ENCODE peak calls at places on chromosomes 7 and 10, in seven cellular contexts. Y is neuronal stem cell, C is H1, P is IMR-90, S is mesenchymal stem cell, V is H9, W is trophoblast cell. E is an unnamed sample.

GRCh38 chr10:31757831-31758230 is 170.8 kb downstream of the ARHGAP12 start:
- DNase-seq in S (no peak), C (no peak), Y (peak; percentile 51), P (no peak), W (no peak), V (no peak), E (no peak)

GRCh38 chr10:58396057-58396456 is 10.8 kb downstream of the TFAM start:
- DNase-seq in S (no peak), W (no peak), P (no peak), V (no peak), C (no peak), Y (no peak), E (no peak)

GRCh38 chr7:78530351-78530750 is 731.8 kb downstream of the PHTF2 start:
- DNase-seq in P (peak; percentile 83), C (no peak), Y (no peak), W (no peak), V (no peak), S (peak; percentile 53), E (no peak)

GRCh38 chr10:117163061-117163953 is 25.2 kb upstream of the VAX1 start:
- DNase-seq in V (peak; percentile 77), W (no peak), C (no peak), Y (peak; percentile 67), P (no peak), S (no peak), E (peak; percentile 75)

GRCh38 chr7:106287786-106288185 is 3.0 kb upstream of the NAMPT start:
- DNase-seq in V (no peak), W (no peak), S (no peak), P (no peak), C (no peak), Y (no peak), E (no peak)

GRCh38 chr10:103838851-103839512 is 16.4 kb downstream of the SH3PXD2A start:
- DNase-seq in Y (no peak), W (no peak), S (no peak), P (no peak), V (no peak), C (no peak), E (no peak)

GRCh38 chr10:61616611-61617010 is 46.1 kb upstream of the CABCOCO1 start:
- DNase-seq in P (no peak), C (no peak), S (no peak), Y (no peak), V (no peak), W (no peak), E (no peak)

GRCh38 chr7:28761485-28761884 is 196.6 kb downstream of the TRIL start:
- DNase-seq in V (no peak), Y (no peak), C (no peak), P (peak; percentile 77), S (no peak), W (no peak), E (no peak)

GRCh38 chr7:17058568-17058967 is 176.8 kb upstream of the AGR3 start:
- DNase-seq in P (peak; percentile 55), S (no peak), Y (no peak), W (no peak), V (no peak), C (no peak), E (no peak)

GRCh38 chr10:94725871-94726270 is 36.6 kb upstream of the CYP2C19 start:
- DNase-seq in V (no peak), P (no peak), W (no peak), S (no peak), Y (no peak), C (no peak), E (no peak)

GRCh38 chr7:138750473-138750872 is 47.3 kb upstream of the TMEM213 start:
- DNase-seq in W (no peak), P (no peak), V (no peak), S (no peak), Y (no peak), C (no peak), E (no peak)

GRCh38 chr10:102646610-102647432 is 2.5 kb downstream of the TRIM8 start:
- DNase-seq in W (no peak), S (peak; percentile 69), C (no peak), V (no peak), Y (no peak), P (peak; percentile 55), E (no peak)

GRCh38 chr10:26987851-26988250 is 112.4 kb downstream of the ANKRD26 start:
- DNase-seq in C (no peak), V (no peak), P (no peak), W (no peak), Y (no peak), S (no peak), E (no peak)

GRCh38 chr7:37511852-37512377 is 63.3 kb upstream of the ELMO1 start:
- DNase-seq in C (no peak), Y (no peak), S (no peak), V (no peak), W (no peak), P (no peak), E (no peak)

GRCh38 chr10:74900297-74900696 is 73.9 kb downstream of the KAT6B start:
- DNase-seq in V (no peak), C (no peak), S (no peak), W (no peak), P (no peak), Y (no peak), E (no peak)

GRCh38 chr7:23356726-23357125 is 57.6 kb downstream of the MALSU1 start:
- DNase-seq in P (no peak), W (no peak), V (no peak), Y (no peak), S (peak; percentile 68), C (no peak), E (no peak)

GRCh38 chr7:128937647-128938523 is at the start of gene IRF5:
- DNase-seq in C (no peak), W (peak; percentile 77), P (no peak), Y (no peak), S (no peak), V (peak; percentile 56), E (no peak)

GRCh38 chr7:148304456-148304855 is 286.1 kb upstream of the C7orf33 start:
- DNase-seq in V (no peak), Y (no peak), C (no peak), W (no peak), P (no peak), S (no peak), E (peak; percentile 63)

GRCh38 chr10:3486346-3487065 is 298.5 kb downstream of the KLF6 start:
- DNase-seq in C (no peak), P (peak; percentile 57), W (peak; percentile 94), V (peak; percentile 91), Y (peak; percentile 62), S (peak; percentile 67), E (peak; percentile 97)

GRCh38 chr7:83976302-83976701 is 218.3 kb downstream of the SEMA3A start:
- DNase-seq in Y (peak; percentile 11), W (no peak), P (peak; percentile 44), V (no peak), S (peak; percentile 48), C (no peak), E (peak; percentile 14)

GRCh38 chr10:26879744-26880143 is 19.0 kb upstream of the ABI1 start:
- DNase-seq in W (no peak), C (no peak), V (no peak), Y (no peak), S (no peak), P (no peak), E (no peak)

GRCh38 chr10:72784551-72785421 is 92.8 kb downstream of the MCU start:
- DNase-seq in Y (peak; percentile 63), S (peak; percentile 76), W (peak; percentile 17), C (no peak), V (no peak), P (peak; percentile 92), E (peak; percentile 94)

DNA sequence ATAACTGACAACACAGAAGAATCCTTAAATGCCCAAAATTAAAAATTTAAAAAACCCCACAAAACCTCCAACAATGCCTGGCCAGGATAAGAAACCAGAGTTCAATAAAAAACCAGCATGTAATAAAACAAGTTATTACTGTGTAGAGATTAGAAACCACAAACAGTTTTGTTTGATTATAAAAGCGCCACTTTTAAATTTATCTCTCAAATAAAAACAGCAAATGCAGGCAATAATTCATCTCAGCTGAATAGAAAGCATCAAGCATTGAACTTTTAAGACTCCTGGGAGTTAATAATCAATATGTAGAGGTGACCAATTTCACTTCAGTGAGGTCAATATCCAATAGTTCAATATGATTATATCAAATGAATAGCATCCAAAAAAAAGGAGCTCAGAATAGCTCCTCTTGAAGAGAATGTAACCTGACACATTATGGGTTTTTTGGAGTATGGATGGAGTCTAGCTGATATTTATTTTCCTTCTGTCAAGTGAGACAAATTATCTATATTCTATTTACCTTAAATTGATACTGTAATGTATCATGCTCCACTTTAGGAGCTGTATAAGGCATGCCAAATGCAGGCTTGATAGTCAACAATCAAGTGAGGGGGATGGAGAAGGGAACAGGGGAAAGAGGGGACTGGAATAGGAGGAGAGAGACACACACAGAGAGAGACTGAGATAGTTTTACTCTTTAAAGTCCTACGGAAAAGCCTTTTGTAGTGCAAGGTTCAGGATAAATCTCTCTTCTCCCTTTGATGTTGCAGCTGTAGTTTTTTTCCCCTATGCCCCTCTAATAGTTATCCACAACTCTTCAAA is 130.9 kb downstream of the RSU1 start:
- DNase-seq in S (no peak), P (no peak), C (no peak), W (no peak), Y (no peak), V (no peak), E (no peak)
- H3K4ac ChIP-seq in S (no peak overlapping the region), P (no peak overlapping the region), C (no peak overlapping the region), W (no peak overlapping the region), Y (no peak overlapping the region), V (no peak overlapping the region), E (no peak overlapping the region)

GRCh38 chr10:2150315-2150714 is 413.0 kb upstream of the ADARB2 start:
- DNase-seq in Y (no peak), S (peak; percentile 0), V (no peak), C (no peak), W (no peak), P (no peak), E (peak; percentile 19)
- H3K4ac ChIP-seq in Y (no peak overlapping the region), S (no peak overlapping the region), V (no peak overlapping the region), C (no peak overlapping the region), W (no peak overlapping the region), P (no peak overlapping the region), E (no peak overlapping the region)

GRCh38 chr7:81949306-81949705 is 179.5 kb upstream of the HGF start:
- DNase-seq in P (no peak), C (no peak), W (no peak), S (no peak), Y (no peak), V (no peak), E (no peak)
- H3K4ac ChIP-seq in P (no peak overlapping the region), C (no peak overlapping the region), W (no peak overlapping the region), S (no peak overlapping the region), Y (no peak overlapping the region), V (no peak overlapping the region), E (no peak overlapping the region)

DNA sequence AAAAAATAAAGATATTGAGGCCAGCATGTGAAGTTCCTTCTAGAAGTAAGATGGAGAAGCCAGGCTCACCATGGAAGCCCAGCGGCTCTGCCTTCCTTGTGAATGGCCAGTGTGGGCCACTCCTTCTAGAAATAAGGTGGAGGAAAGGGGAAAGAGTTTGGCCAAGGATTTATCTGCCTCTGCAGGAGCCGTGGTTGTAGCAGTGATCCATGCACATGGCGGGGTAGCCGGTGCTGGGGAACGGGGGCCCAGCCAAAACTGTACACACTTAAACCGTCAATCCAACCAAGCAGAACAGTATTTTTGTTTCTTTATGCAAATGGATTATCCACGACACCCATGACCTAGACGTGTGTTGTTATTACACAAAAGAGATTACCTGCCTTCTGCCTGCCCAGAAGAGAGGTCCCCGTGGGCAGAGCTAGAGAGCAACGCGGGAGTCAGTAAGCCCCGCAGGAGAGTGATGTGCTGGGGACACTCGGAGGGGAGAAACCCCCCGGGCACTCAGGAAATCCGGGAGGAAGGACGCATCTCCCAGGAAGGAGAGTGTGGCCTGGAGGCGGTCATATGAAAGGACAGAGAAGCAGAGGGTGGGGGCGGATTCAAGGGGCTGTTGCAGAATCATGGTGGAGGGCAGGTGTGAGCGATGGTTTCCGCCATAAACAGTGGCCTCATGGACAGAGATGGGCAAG is 218.4 kb upstream of the PPP2R2D start:
- DNase-seq in S (no peak), Y (no peak), P (no peak), V (no peak), W (no peak), C (no peak), E (no peak)
- H3K4ac ChIP-seq in S (no peak overlapping the region), Y (no peak overlapping the region), P (no peak overlapping the region), V (no peak overlapping the region), W (no peak overlapping the region), C (no peak overlapping the region), E (no peak overlapping the region)